ENCODE peak calls at places on chromosomes 2 and 18, in four cellular contexts. V is pancreas; D is ACHN; O is activated CD4-positive, alpha-beta T cell treated with anti-CD3 and anti-CD28 coated beads for 36 hours. S is an unnamed sample.

GRCh38 chr18:21345851-21346250 is 103.8 kb downstream of the GREB1L start:
- DNase-seq in V (no peak), D (no peak), O (no peak), S (no peak)

GRCh38 chr2:71944183-71944550 is 203.5 kb downstream of the CYP26B1 start:
- DNase-seq in V (no peak), D (no peak), O (no peak), S (no peak)

GRCh38 chr18:23701544-23702064 is 12.4 kb downstream of the LAMA3 start:
- DNase-seq in V (no peak), D (no peak), O (no peak), S (no peak)

GRCh38 chr18:54807303-54807702 is 21.0 kb upstream of the RAB27B start:
- DNase-seq in V (no peak), D (no peak), O (no peak), S (no peak)

GRCh38 chr2:217551229-217551909 is 451.4 kb downstream of the TNS1 start:
- DNase-seq in V (no peak), D (peak; percentile 75), O (no peak), S (no peak)

GRCh38 chr18:27715751-27716150 is 461.2 kb downstream of the CDH2 start:
- DNase-seq in V (no peak), D (no peak), O (no peak), S (no peak)

GRCh38 chr2:172284209-172284608 is 143.2 kb upstream of the ITGA6 start:
- DNase-seq in V (no peak), D (no peak), O (no peak), S (no peak)

GRCh38 chr2:170816499-170817246 is at the start of gene GAD1:
- DNase-seq in V (peak; percentile 55), D (peak; percentile 92), O (peak; percentile 87), S (peak; percentile 81)

GRCh38 chr2:54549912-54550518 is 93.9 kb downstream of the SPTBN1 start:
- DNase-seq in V (peak; percentile 36), D (no peak), O (no peak), S (no peak)

GRCh38 chr2:121293450-121294325 is 8.7 kb upstream of the TFCP2L1 start:
- DNase-seq in V (peak; percentile 83), D (no peak), O (no peak), S (peak; percentile 93)

GRCh38 chr2:205161156-205161555 is 521.1 kb upstream of the NRP2 start:
- DNase-seq in V (no peak), D (no peak), O (no peak), S (no peak)

GRCh38 chr2:108115868-108116267 is 123.9 kb upstream of the SULT1C3 start:
- DNase-seq in V (no peak), D (no peak), O (no peak), S (no peak)

GRCh38 chr2:27093430-27094352 is 7.1 kb downstream of the KHK start:
- DNase-seq in V (no peak), D (no peak), O (no peak), S (no peak)

GRCh38 chr2:158666969-158667368 is 128.1 kb upstream of the DAPL1 start:
- DNase-seq in V (no peak), D (no peak), O (no peak), S (no peak)

GRCh38 chr18:45670281-45670962 is 53.6 kb upstream of the SLC14A1 start:
- DNase-seq in V (no peak), D (no peak), O (peak; percentile 79), S (no peak)

GRCh38 chr2:228841877-228842276 is 429.2 kb downstream of the PID1 start:
- DNase-seq in V (no peak), D (no peak), O (no peak), S (no peak)

GRCh38 chr2:102509749-102510148 is 36.7 kb downstream of the SLC9A4 start:
- DNase-seq in V (no peak), D (no peak), O (no peak), S (no peak)

GRCh38 chr2:20939786-20940480 is 103.9 kb downstream of the APOB start:
- DNase-seq in V (no peak), D (no peak), O (no peak), S (no peak)

GRCh38 chr18:41004320-41004719 is 950.7 kb upstream of the PIK3C3 start:
- DNase-seq in V (no peak), D (no peak), O (no peak), S (no peak)

GRCh38 chr2:237222178-237222577 is 136.5 kb downstream of the COPS8 start:
- DNase-seq in V (no peak), D (peak; percentile 91), O (no peak), S (no peak)

GRCh38 chr2:100106460-100106859 is 35.9 kb downstream of the AFF3 start:
- DNase-seq in V (no peak), D (no peak), O (no peak), S (peak; percentile 45)

GRCh38 chr2:188512456-188512855 is 220.8 kb downstream of the GULP1 start:
- DNase-seq in V (no peak), D (peak; percentile 79), O (no peak), S (no peak)

GRCh38 chr2:10659898-10660568 is 29.7 kb downstream of the NOL10 start:
- DNase-seq in V (peak; percentile 42), D (peak; percentile 89), O (peak; percentile 74), S (peak; percentile 64)

GRCh38 chr2:108383146-108383830 is 5.5 kb downstream of the SULT1C4 start:
- DNase-seq in V (no peak), D (peak; percentile 37), O (no peak), S (no peak)